ENCODE peak calls at places on chromosome 15, in ten cellular contexts. B is M059J; N is kidney tubule cell; E is AG10803; L is activated CD4-positive, CD25-positive, alpha-beta regulatory T cell treated with anti-CD3 and anti-CD28 coated beads, Interleukin-2, amount 50 U/mL, for 16 hours; K is T-cell; O is cardiac septum; A is smooth muscle cell of the brain vasculature; W is hepatocyte; D is stimulated activated CD8-positive, alpha-beta memory T cell treated with anti-CD3 and anti-CD28 coated beads, Interleukin-2, amount 100 ng/mL, for 48 hours. V is an unnamed sample.
A peak's percentile ranks its signal among the peaks of the same experiment; 100 is the strongest.

GRCh38 chr15:68275165-68275746 is 2.3 kb upstream of the FEM1B start:
- DNase-seq in O (no peak), W (peak; percentile 30), E (no peak), N (peak; percentile 49), B (no peak), L (no peak), D (no peak), A (no peak), K (no peak), V (peak; percentile 71)

GRCh38 chr15:63332367-63333078 is 49.1 kb downstream of the CA12 start:
- DNase-seq in O (no peak), B (peak; percentile 89), N (peak; percentile 95), A (peak; percentile 59), E (peak; percentile 85), D (no peak), K (no peak), L (no peak), W (no peak), V (peak; percentile 47)

GRCh38 chr15:70437882-70438331 is 325.5 kb downstream of the UACA start:
- DNase-seq in W (no peak), K (no peak), L (no peak), N (no peak), O (no peak), E (peak; percentile 5), A (no peak), D (no peak), B (peak; percentile 65), V (no peak)

GRCh38 chr15:81115054-81115939 is 18.8 kb upstream of the CFAP161 start:
- DNase-seq in W (no peak), N (no peak), O (no peak), B (no peak), E (no peak), L (no peak), A (no peak), K (no peak), D (no peak), V (no peak)

GRCh38 chr15:51735211-51735610 is 2.2 kb downstream of the LYSMD2 start:
- DNase-seq in B (no peak), L (no peak), K (peak; percentile 12), D (no peak), W (no peak), N (no peak), A (no peak), E (no peak), O (no peak), V (no peak)

GRCh38 chr15:66798426-66799061 is 96.5 kb downstream of the SMAD6 start:
- DNase-seq in O (peak; percentile 59), W (no peak), D (no peak), E (peak; percentile 71), B (peak; percentile 48), L (no peak), A (no peak), N (no peak), K (no peak), V (no peak)

GRCh38 chr15:101327147-101327740 is 32.2 kb upstream of the SNRPA1 start:
- DNase-seq in N (no peak), D (no peak), B (no peak), L (no peak), W (peak; percentile 4), K (no peak), A (no peak), O (no peak), E (no peak), V (no peak)

GRCh38 chr15:69679623-69680228 is 227.1 kb downstream of the RPLP1 start:
- DNase-seq in L (no peak), D (peak; percentile 46), W (no peak), O (no peak), B (no peak), N (peak; percentile 5), K (no peak), A (no peak), E (no peak), V (no peak)

GRCh38 chr15:99485992-99486370 is 79.8 kb upstream of the MEF2A start:
- DNase-seq in O (no peak), L (no peak), D (no peak), B (no peak), W (no peak), N (no peak), K (no peak), E (no peak), A (no peak), V (peak; percentile 9)

GRCh38 chr15:40046721-40047412 is 7.9 kb upstream of the SRP14 start:
- DNase-seq in W (no peak), L (no peak), B (peak; percentile 83), A (no peak), O (no peak), E (peak; percentile 65), D (no peak), K (no peak), N (peak; percentile 92), V (peak; percentile 47)

GRCh38 chr15:67068724-67069400 is 3.5 kb downstream of the SMAD3 start:
- DNase-seq in K (no peak), B (peak; percentile 64), O (no peak), W (no peak), A (no peak), N (peak; percentile 42), D (no peak), L (no peak), E (peak; percentile 57), V (peak; percentile 38)

GRCh38 chr15:82040395-82040794 is 5.4 kb downstream of the MEX3B start:
- DNase-seq in W (no peak), D (no peak), A (no peak), O (no peak), N (no peak), B (no peak), L (no peak), K (no peak), E (no peak), V (no peak)

GRCh38 chr15:78751602-78751979 is 59.7 kb downstream of the ADAMTS7 start:
- DNase-seq in O (no peak), D (no peak), B (no peak), A (no peak), W (no peak), N (no peak), K (no peak), L (no peak), E (no peak), V (no peak)

GRCh38 chr15:70236306-70237103 is 138.8 kb upstream of the TLE3 start:
- DNase-seq in A (no peak), K (no peak), O (no peak), N (peak; percentile 92), W (no peak), E (peak; percentile 91), L (no peak), B (peak; percentile 74), D (no peak), V (no peak)

GRCh38 chr15:63896336-63897115 is 62.8 kb upstream of the HERC1 start:
- DNase-seq in K (no peak), A (peak; percentile 71), D (peak; percentile 31), W (no peak), N (peak; percentile 78), B (peak; percentile 92), L (no peak), E (peak; percentile 69), O (no peak), V (peak; percentile 13)

GRCh38 chr15:57503911-57504598 is 87.6 kb upstream of the MYZAP start:
- DNase-seq in W (no peak), O (no peak), B (no peak), L (no peak), E (peak; percentile 27), D (no peak), K (no peak), A (no peak), N (no peak), V (no peak)

GRCh38 chr15:100189849-100190248 is 151.9 kb downstream of the ADAMTS17 start:
- DNase-seq in D (no peak), E (no peak), L (no peak), K (no peak), A (no peak), W (peak; percentile 59), O (no peak), N (peak; percentile 13), B (peak; percentile 45), V (peak; percentile 5)

GRCh38 chr15:55694652-55695150 is 48.3 kb downstream of the PRTG start:
- DNase-seq in D (no peak), L (no peak), E (no peak), N (peak; percentile 7), B (peak; percentile 75), A (peak; percentile 17), K (no peak), W (peak; percentile 59), O (no peak), V (no peak)

GRCh38 chr15:28125673-28126651 is 26.8 kb upstream of the OCA2 start:
- DNase-seq in A (no peak), N (peak; percentile 46), O (peak; percentile 31), W (peak; percentile 81), E (peak; percentile 57), L (no peak), K (no peak), D (no peak), B (peak; percentile 51), V (peak; percentile 78)

GRCh38 chr15:97750071-97750470 is 210.4 kb upstream of the ARRDC4 start:
- DNase-seq in E (no peak), W (no peak), O (no peak), B (no peak), A (no peak), K (no peak), D (no peak), N (no peak), L (no peak), V (no peak)

GRCh38 chr15:100918690-100919480 is at the start of gene LRRK1:
- DNase-seq in B (no peak), N (peak; percentile 54), O (peak; percentile 83), W (peak; percentile 56), D (peak; percentile 3), K (no peak), L (no peak), E (peak; percentile 42), A (no peak), V (peak; percentile 69)

GRCh38 chr15:89494941-89495637 is 1.3 kb downstream of the RHCG start:
- DNase-seq in N (no peak), A (no peak), D (peak; percentile 14), B (no peak), O (peak; percentile 71), W (no peak), K (no peak), L (no peak), E (no peak), V (no peak)

GRCh38 chr15:45855907-45856579 is 221.2 kb downstream of the SQOR start:
- DNase-seq in L (no peak), W (peak; percentile 13), D (no peak), N (peak; percentile 96), B (peak; percentile 80), O (no peak), K (no peak), E (no peak), A (no peak), V (peak; percentile 63)

GRCh38 chr15:82914396-82914795 is 38.1 kb downstream of the HOMER2 start:
- DNase-seq in D (no peak), L (no peak), O (no peak), N (no peak), W (no peak), K (no peak), E (no peak), B (no peak), A (no peak), V (no peak)